ENCODE peak calls at places on chromosomes 16 and 17, in six cellular contexts. One of them, this sample, is unnamed.

GRCh38 chr17:17036520-17036998 is 5.7 kb upstream of the MPRIP start:
- DNase-seq in stomach: no peak
- DNase-seq in lung: no peak
- DNase-seq in fibroblast of lung: peak; percentile 19
- DNase-seq in uterus: no peak
- DNase-seq in cardiac muscle cell: no peak
- DNase-seq in this sample: peak; percentile 50

GRCh38 chr17:13813347-13814240 is 211.9 kb upstream of the HS3ST3A1 start:
- DNase-seq in stomach: no peak
- DNase-seq in lung: no peak
- DNase-seq in fibroblast of lung: no peak
- DNase-seq in uterus: no peak
- DNase-seq in cardiac muscle cell: peak; percentile 15
- DNase-seq in this sample: no peak

GRCh38 chr17:35368086-35368824 is 5.2 kb downstream of the SLFN11 start:
- DNase-seq in stomach: no peak
- DNase-seq in lung: no peak
- DNase-seq in fibroblast of lung: no peak
- DNase-seq in uterus: no peak
- DNase-seq in cardiac muscle cell: peak; percentile 54
- DNase-seq in this sample: no peak

GRCh38 chr17:70168979-70169706 is at the start of gene KCNJ2:
- DNase-seq in stomach: peak; percentile 92
- DNase-seq in lung: peak; percentile 91
- DNase-seq in fibroblast of lung: peak; percentile 78
- DNase-seq in uterus: peak; percentile 55
- DNase-seq in cardiac muscle cell: peak; percentile 70
- DNase-seq in this sample: peak; percentile 88

GRCh38 chr16:89658221-89658879 is 714 bp downstream of the SPATA33 start:
- DNase-seq in stomach: peak; percentile 28
- DNase-seq in lung: no peak
- DNase-seq in fibroblast of lung: no peak
- DNase-seq in uterus: no peak
- DNase-seq in cardiac muscle cell: peak; percentile 11
- DNase-seq in this sample: no peak

GRCh38 chr16:86581458-86581857 is 3.1 kb downstream of the FOXL1 start:
- DNase-seq in stomach: no peak
- DNase-seq in lung: no peak
- DNase-seq in fibroblast of lung: peak; percentile 60
- DNase-seq in uterus: no peak
- DNase-seq in cardiac muscle cell: no peak
- DNase-seq in this sample: no peak

GRCh38 chr16:50282010-50282538 is 15.7 kb downstream of the ADCY7 start:
- DNase-seq in stomach: peak; percentile 69
- DNase-seq in lung: peak; percentile 77
- DNase-seq in fibroblast of lung: peak; percentile 74
- DNase-seq in uterus: no peak
- DNase-seq in cardiac muscle cell: peak; percentile 90
- DNase-seq in this sample: peak; percentile 61

GRCh38 chr16:19980866-19981265 is 92.8 kb downstream of the GPR139 start:
- DNase-seq in stomach: no peak
- DNase-seq in lung: no peak
- DNase-seq in fibroblast of lung: no peak
- DNase-seq in uterus: no peak
- DNase-seq in cardiac muscle cell: peak; percentile 7
- DNase-seq in this sample: no peak

GRCh38 chr17:47376247-47376646 is 52.5 kb downstream of the EFCAB13 start:
- DNase-seq in stomach: no peak
- DNase-seq in lung: no peak
- DNase-seq in fibroblast of lung: no peak
- DNase-seq in uterus: no peak
- DNase-seq in cardiac muscle cell: no peak
- DNase-seq in this sample: no peak

GRCh38 chr17:8709006-8709405 is 35.6 kb downstream of the CCDC42 start:
- DNase-seq in stomach: no peak
- DNase-seq in lung: no peak
- DNase-seq in fibroblast of lung: no peak
- DNase-seq in uterus: no peak
- DNase-seq in cardiac muscle cell: no peak
- DNase-seq in this sample: no peak

GRCh38 chr16:47519996-47520679 is 59.0 kb downstream of the PHKB start:
- DNase-seq in stomach: no peak
- DNase-seq in lung: no peak
- DNase-seq in fibroblast of lung: no peak
- DNase-seq in uterus: no peak
- DNase-seq in cardiac muscle cell: no peak
- DNase-seq in this sample: no peak

GRCh38 chr16:15925631-15926030 is 23.8 kb upstream of the ABCC1 start:
- DNase-seq in stomach: no peak
- DNase-seq in lung: no peak
- DNase-seq in fibroblast of lung: no peak
- DNase-seq in uterus: no peak
- DNase-seq in cardiac muscle cell: no peak
- DNase-seq in this sample: no peak

GRCh38 chr16:87127766-87128147 is 189.4 kb downstream of the C16orf95 start:
- DNase-seq in stomach: no peak
- DNase-seq in lung: no peak
- DNase-seq in fibroblast of lung: no peak
- DNase-seq in uterus: no peak
- DNase-seq in cardiac muscle cell: no peak
- DNase-seq in this sample: no peak

GRCh38 chr16:73616186-73616585 is 568.3 kb upstream of the ZFHX3 start:
- DNase-seq in stomach: no peak
- DNase-seq in lung: no peak
- DNase-seq in fibroblast of lung: no peak
- DNase-seq in uterus: no peak
- DNase-seq in cardiac muscle cell: no peak
- DNase-seq in this sample: no peak

GRCh38 chr17:15954222-15954621 is 9.3 kb downstream of the ADORA2B start:
- DNase-seq in stomach: no peak
- DNase-seq in lung: no peak
- DNase-seq in fibroblast of lung: peak; percentile 90
- DNase-seq in uterus: no peak
- DNase-seq in cardiac muscle cell: peak; percentile 83
- DNase-seq in this sample: no peak

GRCh38 chr16:20302389-20302788 is 24.9 kb downstream of the GP2 start:
- DNase-seq in stomach: no peak
- DNase-seq in lung: no peak
- DNase-seq in fibroblast of lung: no peak
- DNase-seq in uterus: no peak
- DNase-seq in cardiac muscle cell: no peak
- DNase-seq in this sample: no peak

GRCh38 chr17:10729334-10730193 is at the start of gene TMEM220:
- DNase-seq in stomach: peak; percentile 82
- DNase-seq in lung: peak; percentile 82
- DNase-seq in fibroblast of lung: peak; percentile 78
- DNase-seq in uterus: peak; percentile 83
- DNase-seq in cardiac muscle cell: peak; percentile 89
- DNase-seq in this sample: peak; percentile 90

GRCh38 chr16:1972490-1972877 is 631 bp downstream of the TBL3 start:
- DNase-seq in stomach: no peak
- DNase-seq in lung: no peak
- DNase-seq in fibroblast of lung: peak; percentile 27
- DNase-seq in uterus: no peak
- DNase-seq in cardiac muscle cell: no peak
- DNase-seq in this sample: no peak

GRCh38 chr17:76492989-76493501 is 8.2 kb downstream of the RHBDF2 start:
- DNase-seq in stomach: peak; percentile 68
- DNase-seq in lung: peak; percentile 71
- DNase-seq in fibroblast of lung: peak; percentile 75
- DNase-seq in uterus: peak; percentile 41
- DNase-seq in cardiac muscle cell: peak; percentile 80
- DNase-seq in this sample: peak; percentile 69

DNA sequence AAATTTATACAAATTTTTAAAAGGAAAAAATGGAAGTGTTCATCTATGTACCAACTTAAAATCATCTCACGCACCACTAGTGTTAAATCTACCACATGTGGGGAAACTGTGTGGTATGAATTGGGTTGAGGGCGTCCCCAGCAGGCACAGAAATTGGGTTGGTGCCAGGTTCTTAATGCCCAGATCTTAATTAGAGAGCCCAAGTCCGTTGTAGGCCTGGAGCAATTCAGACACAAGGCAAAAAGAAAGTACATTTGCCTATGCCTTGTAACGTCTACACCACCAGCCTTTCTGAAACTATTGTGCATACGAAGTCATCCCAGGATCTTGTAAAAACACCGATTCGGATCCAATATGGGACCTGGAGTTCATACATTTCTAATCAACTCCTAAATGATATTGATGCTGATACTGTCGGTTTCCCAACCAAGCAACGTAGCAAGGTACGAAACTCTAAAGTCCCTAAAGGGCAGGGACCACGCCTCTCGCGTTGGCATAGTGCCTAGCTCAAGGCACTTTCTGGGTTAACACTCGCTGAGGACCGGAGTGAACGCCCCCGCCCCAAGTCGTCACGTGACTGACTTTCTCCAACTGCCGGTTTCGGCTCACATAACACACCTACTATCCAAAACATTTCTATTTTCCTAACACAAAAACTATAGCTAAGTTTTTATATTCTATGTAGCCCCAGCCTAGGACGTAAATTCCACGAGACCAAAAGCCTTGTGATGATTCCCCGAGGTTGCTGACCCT is 945 bp upstream of the UQCRC2 start:
- DNase-seq in stomach: peak; percentile 70
- DNase-seq in lung: peak; percentile 79
- DNase-seq in fibroblast of lung: peak; percentile 66
- DNase-seq in uterus: peak; percentile 58
- DNase-seq in cardiac muscle cell: peak; percentile 72
- DNase-seq in this sample: no peak
- H3K4me1 ChIP-seq in stomach: peaks cover 66% of the 10 kb centered on the region
- H3K4me1 ChIP-seq in lung: peaks cover 16% of the 10 kb centered on the region
- H3K4me1 ChIP-seq in fibroblast of lung: peaks cover 3% of the 10 kb centered on the region
- H3K4me1 ChIP-seq in uterus: peaks cover 5% of the 10 kb centered on the region
- H3K4me1 ChIP-seq in cardiac muscle cell: peaks cover 6% of the 10 kb centered on the region
- H3K4me1 ChIP-seq in this sample: peaks cover 20% of the 10 kb centered on the region

GRCh38 chr17:7237761-7238417 is 1.4 kb downstream of the PHF23 start:
- DNase-seq in stomach: peak; percentile 85
- DNase-seq in lung: peak; percentile 85
- DNase-seq in fibroblast of lung: peak; percentile 50
- DNase-seq in uterus: peak; percentile 79
- DNase-seq in cardiac muscle cell: peak; percentile 80
- DNase-seq in this sample: no peak

GRCh38 chr17:7234100-7235012 is at the start of gene DVL2:
- DNase-seq in stomach: peak; percentile 96
- DNase-seq in lung: peak; percentile 97
- DNase-seq in fibroblast of lung: peak; percentile 93
- DNase-seq in uterus: peak; percentile 96
- DNase-seq in cardiac muscle cell: peak; percentile 97
- DNase-seq in this sample: peak; percentile 97

GRCh38 chr17:7236808-7237207 is 2.4 kb downstream of the PHF23 start:
- DNase-seq in stomach: no peak
- DNase-seq in lung: no peak
- DNase-seq in fibroblast of lung: no peak
- DNase-seq in uterus: no peak
- DNase-seq in cardiac muscle cell: no peak
- DNase-seq in this sample: no peak

GRCh38 chr17:7237266-7237760 is 1.9 kb downstream of the PHF23 start:
- DNase-seq in stomach: no peak
- DNase-seq in lung: no peak
- DNase-seq in fibroblast of lung: no peak
- DNase-seq in uterus: no peak
- DNase-seq in cardiac muscle cell: no peak
- DNase-seq in this sample: no peak

DNA sequence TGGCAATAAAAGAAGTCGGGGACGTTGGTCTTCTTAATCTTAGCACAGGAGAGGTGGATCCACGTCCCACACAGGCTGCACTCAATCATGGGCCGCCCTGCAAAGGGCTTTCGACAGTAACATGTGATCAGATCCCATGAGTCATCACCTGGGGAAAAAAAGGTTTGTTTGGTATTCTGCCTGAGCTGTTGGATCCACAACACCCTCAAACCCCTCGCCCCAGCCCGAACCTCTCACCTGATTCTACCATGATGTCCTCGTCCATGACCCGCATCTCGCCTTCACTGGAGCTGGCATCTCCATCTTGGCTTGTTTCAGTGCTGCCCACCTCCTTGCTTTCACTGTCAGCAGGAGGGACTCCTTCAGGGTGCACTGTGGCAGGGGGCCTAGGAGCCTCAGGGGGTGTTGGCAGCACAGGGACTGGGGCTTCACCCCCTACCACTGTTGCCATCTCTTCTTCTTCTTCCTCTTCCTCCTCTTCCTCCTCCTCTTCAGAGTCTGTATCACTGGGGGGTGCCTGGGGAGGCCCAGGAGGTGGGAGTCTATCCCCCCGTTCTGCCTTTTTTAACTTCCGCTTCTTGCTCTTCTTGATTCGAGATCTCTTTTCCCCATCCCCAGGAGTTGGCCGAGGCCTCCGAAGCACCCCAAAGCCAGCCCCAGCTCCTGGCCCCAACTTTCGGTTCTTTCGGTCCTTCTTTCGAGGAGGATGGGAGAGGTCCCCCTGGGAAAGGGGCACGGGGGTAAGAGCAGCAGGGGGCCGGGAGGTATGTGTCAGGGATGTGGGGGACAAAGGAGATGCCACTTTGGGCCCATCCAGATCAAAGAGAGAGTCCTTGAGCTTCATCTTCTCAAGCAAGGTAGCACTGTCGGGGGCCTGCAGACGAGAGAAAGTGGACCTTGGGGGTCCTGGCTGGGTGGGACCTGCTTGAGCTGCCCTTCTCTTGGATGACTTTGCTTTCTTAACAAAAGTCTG is 1.7 kb upstream of the DVL2 start:
- DNase-seq in stomach: no peak
- DNase-seq in lung: no peak
- DNase-seq in fibroblast of lung: peak; percentile 51
- DNase-seq in uterus: no peak
- DNase-seq in cardiac muscle cell: peak; percentile 36
- DNase-seq in this sample: no peak
- H3K4me1 ChIP-seq in stomach: peaks cover 75% of the 10 kb centered on the region
- H3K4me1 ChIP-seq in lung: peaks cover 13% of the 10 kb centered on the region
- H3K4me1 ChIP-seq in fibroblast of lung: peaks cover 25% of the 10 kb centered on the region
- H3K4me1 ChIP-seq in uterus: peaks cover 7% of the 10 kb centered on the region
- H3K4me1 ChIP-seq in cardiac muscle cell: peaks cover 18% of the 10 kb centered on the region
- H3K4me1 ChIP-seq in this sample: peaks cover 10% of the 10 kb centered on the region

DNA sequence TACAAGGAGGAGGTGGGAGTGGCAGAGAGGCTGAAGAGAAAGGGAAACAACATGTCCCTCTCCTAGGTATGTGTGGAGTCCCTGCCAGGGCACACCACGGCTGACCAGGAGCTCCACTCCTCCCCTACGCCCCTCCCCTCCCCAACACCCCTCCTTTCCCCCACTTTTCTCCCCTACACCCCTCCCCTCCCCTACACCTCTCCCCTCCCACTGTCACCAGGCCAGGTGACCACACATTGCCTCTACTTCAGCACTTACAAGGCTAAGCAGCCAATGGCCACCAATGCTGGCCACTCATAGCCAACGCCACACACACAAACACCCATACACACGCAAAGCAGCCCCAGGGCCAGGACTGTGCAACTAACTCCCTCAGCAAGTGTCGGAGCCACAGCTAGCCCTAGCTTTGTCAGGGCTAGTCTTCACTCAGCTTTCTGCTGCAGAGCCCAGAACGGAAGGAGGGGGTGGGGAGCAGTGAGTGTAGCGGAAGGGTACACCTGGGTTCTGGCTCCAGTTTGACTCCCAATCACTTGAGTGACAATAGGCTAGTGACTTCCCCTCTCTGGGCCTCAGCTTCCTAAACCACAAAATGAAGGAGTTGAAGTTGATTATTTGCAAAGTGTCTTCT is 8.2 kb downstream of the CAVIN1 start:
- DNase-seq in stomach: no peak
- DNase-seq in lung: peak; percentile 65
- DNase-seq in fibroblast of lung: no peak
- DNase-seq in uterus: no peak
- DNase-seq in cardiac muscle cell: no peak
- DNase-seq in this sample: no peak
- H3K4me1 ChIP-seq in stomach: peaks cover 99% of the 10 kb centered on the region
- H3K4me1 ChIP-seq in lung: peaks cover 34% of the 10 kb centered on the region
- H3K4me1 ChIP-seq in fibroblast of lung: peaks cover 35% of the 10 kb centered on the region
- H3K4me1 ChIP-seq in uterus: peaks cover 23% of the 10 kb centered on the region
- H3K4me1 ChIP-seq in cardiac muscle cell: peaks cover 2% of the 10 kb centered on the region
- H3K4me1 ChIP-seq in this sample: peaks cover 34% of the 10 kb centered on the region

GRCh38 chr16:644556-644955 is 2.9 kb downstream of the MCRIP2 start:
- DNase-seq in stomach: no peak
- DNase-seq in lung: no peak
- DNase-seq in fibroblast of lung: no peak
- DNase-seq in uterus: no peak
- DNase-seq in cardiac muscle cell: no peak
- DNase-seq in this sample: no peak
- H3K4me1 ChIP-seq in stomach: peaks cover 84% of the 10 kb centered on the region
- H3K4me1 ChIP-seq in lung: no peaks in the 10 kb centered on the region
- H3K4me1 ChIP-seq in fibroblast of lung: peaks cover 10% of the 10 kb centered on the region
- H3K4me1 ChIP-seq in uterus: peaks cover 14% of the 10 kb centered on the region
- H3K4me1 ChIP-seq in cardiac muscle cell: peaks cover 12% of the 10 kb centered on the region
- H3K4me1 ChIP-seq in this sample: peaks cover 15% of the 10 kb centered on the region